ENCODE peak calls at places on chromosomes 4 and X, in four cellular contexts. N, R, J and A are unnamed samples.
A peak's percentile ranks its signal among the peaks of the same experiment; 100 is the strongest.

GRCh38 chrX:138745215-138745614 is 33.7 kb upstream of the FGF13 start:
- DNase-seq in J (peak; percentile 12), R (peak; percentile 8), N (peak; percentile 34), A (peak; percentile 56)

GRCh38 chr4:24742773-24743676 is 52.3 kb upstream of the SOD3 start:
- DNase-seq in J (no peak), R (no peak), N (no peak), A (no peak)

GRCh38 chr4:8908206-8908893 is 36.7 kb upstream of the HMX1 start:
- DNase-seq in N (no peak), J (no peak), R (no peak), A (no peak)

GRCh38 chr4:10098770-10099139 is 17.8 kb downstream of the WDR1 start:
- DNase-seq in R (no peak), N (no peak), J (no peak), A (no peak)

GRCh38 chr4:1745697-1746096 is 24.4 kb downstream of the TACC3 start:
- DNase-seq in R (no peak), J (no peak), N (no peak), A (no peak)

GRCh38 chr4:139873111-139873866 is 207.7 kb downstream of the MGST2 start:
- DNase-seq in J (no peak), R (no peak), N (no peak), A (no peak)

GRCh38 chr4:21034728-21035127 is 334.5 kb downstream of the PACRGL start:
- DNase-seq in N (no peak), R (no peak), J (no peak), A (no peak)

GRCh38 chrX:119983494-119983893 is 39.9 kb upstream of the NKAP start:
- DNase-seq in N (no peak), R (no peak), J (no peak), A (no peak)

GRCh38 chr4:153603258-153603657 is 80.8 kb upstream of the TLR2 start:
- DNase-seq in R (no peak), N (no peak), J (no peak), A (no peak)

GRCh38 chr4:180394307-180394706 is 1848.9 kb upstream of the TENM3 start:
- DNase-seq in R (no peak), J (no peak), N (no peak), A (no peak)

GRCh38 chr4:16505726-16506125 is 279.5 kb upstream of the TAPT1 start:
- DNase-seq in N (no peak), R (no peak), J (no peak), A (peak; percentile 23)

GRCh38 chr4:56410247-56410646 is 23.0 kb upstream of the AASDH start:
- DNase-seq in N (peak; percentile 17), R (no peak), J (peak; percentile 72), A (peak; percentile 59)

GRCh38 chrX:71577682-71578081 is 555 bp upstream of the GCNA start:
- DNase-seq in N (peak; percentile 20), J (no peak), R (no peak), A (no peak)

GRCh38 chr4:138639018-138639876 is 376.3 kb upstream of the NOCT start:
- DNase-seq in N (no peak), R (no peak), J (no peak), A (no peak)

GRCh38 chr4:184432127-184432922 is 42.0 kb downstream of the IRF2 start:
- DNase-seq in N (no peak), J (no peak), R (no peak), A (no peak)

GRCh38 chrX:13078739-13079444 is 34.5 kb upstream of the FAM9C start:
- DNase-seq in R (no peak), N (no peak), J (no peak), A (no peak)

GRCh38 chr4:76585897-76586360 is 150.9 kb downstream of the SHROOM3 start:
- DNase-seq in J (peak; percentile 7), N (peak; percentile 11), R (no peak), A (peak; percentile 65)

GRCh38 chr4:176185068-176185467 is 10.3 kb downstream of the SPATA4 start:
- DNase-seq in N (no peak), R (no peak), J (no peak), A (no peak)

GRCh38 chr4:150906987-150907633 is 108.0 kb downstream of the LRBA start:
- DNase-seq in J (no peak), N (peak; percentile 54), R (no peak), A (no peak)

GRCh38 chrX:150975655-150976390 is 7.3 kb upstream of the HMGB3 start:
- DNase-seq in N (no peak), J (no peak), R (no peak), A (no peak)

GRCh38 chrX:124476562-124476961 is 130.2 kb downstream of the SH2D1A start:
- DNase-seq in N (no peak), R (no peak), J (no peak), A (no peak)

GRCh38 chrX:131677655-131678628 is 134.1 kb downstream of the OR13H1 start:
- DNase-seq in R (no peak), N (peak; percentile 74), J (peak; percentile 18), A (peak; percentile 83)

GRCh38 chrX:5117816-5118215 is 1110.9 kb downstream of the NLGN4X start:
- DNase-seq in J (no peak), N (no peak), R (no peak), A (no peak)

GRCh38 chrX:120244395-120244734 is 6.2 kb upstream of the ZBTB33 start:
- DNase-seq in R (no peak), N (no peak), J (no peak), A (no peak)

GRCh38 chr4:84493092-84493850 is 5.8 kb downstream of the NKX6-1 start:
- DNase-seq in J (no peak), R (no peak), N (no peak), A (no peak)

GRCh38 chr4:76590847-76591281 is 155.8 kb downstream of the SHROOM3 start:
- DNase-seq in R (no peak), J (no peak), N (no peak), A (no peak)

GRCh38 chr4:176400816-176401461 is 81.2 kb downstream of the SPCS3 start:
- DNase-seq in N (no peak), J (no peak), R (no peak), A (no peak)

GRCh38 chr4:156974264-156974663 is 2.7 kb upstream of the PDGFC start:
- DNase-seq in N (no peak), R (no peak), J (no peak), A (no peak)

GRCh38 chrX:24607616-24608015 is 39.5 kb downstream of the PCYT1B start:
- DNase-seq in J (peak; percentile 53), N (no peak), R (no peak), A (no peak)

GRCh38 chrX:24982306-24982965 is 33.3 kb downstream of the ARX start:
- DNase-seq in N (no peak), R (no peak), J (no peak), A (no peak)

GRCh38 chr4:11700751-11701226 is 272.1 kb upstream of the HS3ST1 start:
- DNase-seq in R (no peak), N (no peak), J (no peak), A (no peak)

GRCh38 chr4:47882228-47882627 is 32.2 kb downstream of the NFXL1 start:
- DNase-seq in N (no peak), R (no peak), J (peak; percentile 30), A (no peak)
- TF ChIP-seq FOXK2 in N (no peak), R (no peak), J (no peak), A (no peak)

GRCh38 chrX:153875391-153876111 is 10.4 kb downstream of the L1CAM start:
- DNase-seq in J (no peak), R (no peak), N (peak; percentile 83), A (peak; percentile 86)
- TF ChIP-seq TARDBP in J (peak; percentile 68), R (no peak), N (peak; percentile 70), A (no peak)

GRCh38 chrX:148228521-148228920 is 247.4 kb downstream of the FMR1NB start:
- DNase-seq in R (no peak), J (no peak), N (no peak), A (no peak)
- TF ChIP-seq FOXK2 in R (no peak), J (no peak), N (no peak), A (no peak)

DNA sequence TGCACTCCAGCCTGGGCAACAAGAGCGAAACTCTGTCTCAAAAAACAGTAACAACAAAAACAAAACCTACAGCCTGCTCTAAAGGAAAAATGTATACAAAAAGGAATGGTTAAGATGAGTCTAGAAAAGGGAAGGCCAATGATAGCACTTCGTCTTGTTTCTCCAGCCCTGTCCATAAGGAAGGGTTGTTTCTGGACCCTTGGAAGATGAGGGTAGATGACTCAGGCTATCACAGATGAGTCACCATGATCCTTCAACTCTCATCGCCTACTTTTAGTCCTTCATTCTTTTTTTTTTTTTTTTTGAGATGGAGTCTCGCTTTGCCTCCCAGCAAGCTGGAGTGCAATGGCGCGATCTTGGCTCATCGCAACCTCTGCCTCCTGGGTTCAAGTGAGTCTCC is 8.8 kb downstream of the PLA2G12A start:
- DNase-seq in J (no peak), N (peak; percentile 78), R (no peak), A (no peak)
- TF ChIP-seq TARDBP in J (no peak), N (no peak), R (no peak), A (no peak)

DNA sequence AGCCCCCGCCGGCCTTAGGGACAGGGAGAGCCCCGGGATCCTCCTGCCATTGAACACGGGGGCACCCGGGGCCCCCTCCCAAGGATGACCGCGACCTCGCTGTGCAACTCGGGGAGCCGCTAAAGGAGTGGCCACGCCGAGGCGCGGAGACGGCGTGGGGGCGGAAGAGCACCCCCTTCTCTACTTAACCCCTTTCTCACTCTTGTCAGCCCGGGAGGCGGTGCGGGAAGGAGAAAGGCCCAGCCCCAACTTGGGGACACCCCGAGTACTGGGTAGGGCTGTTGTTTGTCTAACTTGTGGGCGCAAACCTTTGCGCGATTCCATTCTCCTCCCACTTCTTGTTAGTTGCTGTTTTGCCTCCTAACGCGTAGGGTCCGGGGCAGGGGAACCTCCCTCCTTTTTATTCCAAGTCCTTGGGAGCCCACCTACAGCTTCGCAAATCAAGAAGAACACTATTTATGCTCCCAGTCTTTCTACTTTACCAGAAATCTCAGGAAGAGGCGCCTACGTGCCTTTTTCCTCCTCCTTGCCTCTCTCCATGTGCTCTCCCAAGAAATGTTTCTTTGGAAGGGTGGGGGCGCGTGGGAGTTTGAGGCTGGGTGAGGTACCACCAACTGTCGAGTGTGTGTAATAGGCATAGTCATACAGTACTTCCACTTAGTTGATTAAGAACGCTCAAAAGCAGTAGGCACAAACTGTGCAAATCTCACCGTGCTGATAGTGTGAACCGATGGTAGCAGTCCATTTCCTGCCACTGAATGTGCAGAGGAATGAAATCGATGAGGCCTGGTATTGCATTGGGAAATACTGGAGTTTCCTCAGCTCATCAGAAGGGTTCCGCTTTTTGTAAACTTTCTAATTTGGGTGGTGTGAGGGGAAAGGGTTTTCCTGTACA is 810 bp downstream of the DIAPH2 start:
- DNase-seq in R (no peak), N (no peak), J (peak; percentile 7), A (peak; percentile 23)
- TF ChIP-seq FOXK2 in R (no peak), N (no peak), J (no peak), A (no peak)

DNA sequence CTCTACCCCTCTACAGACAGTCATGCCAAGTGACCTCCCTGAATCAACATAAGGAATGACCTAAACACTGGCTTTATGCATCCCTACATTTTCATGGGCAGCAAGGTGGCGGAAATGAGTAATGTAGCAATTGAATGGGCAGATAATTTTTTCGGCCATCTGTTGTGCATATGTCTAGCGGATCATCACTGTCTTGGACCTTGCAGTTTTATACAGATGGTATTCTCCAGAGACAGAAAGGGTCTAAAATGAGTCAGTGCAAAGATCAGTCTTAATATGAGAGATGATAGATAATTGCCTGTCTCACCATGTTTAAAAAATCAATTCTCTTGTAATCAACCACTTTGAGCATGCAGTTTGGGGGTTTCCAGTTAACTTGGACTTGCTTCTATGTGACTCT is 177.3 kb upstream of the DKK2 start:
- DNase-seq in N (no peak), R (no peak), J (no peak), A (no peak)
- TF ChIP-seq TARDBP in N (no peak), R (no peak), J (no peak), A (no peak)

GRCh38 chr4:97530676-97531075 is 612.6 kb downstream of the STPG2 start:
- DNase-seq in N (no peak), J (no peak), R (no peak), A (no peak)

GRCh38 chr4:97525236-97525635 is 618.0 kb downstream of the STPG2 start:
- DNase-seq in R (no peak), J (no peak), N (no peak), A (no peak)
- TF ChIP-seq FOXK2 in R (no peak), J (no peak), N (no peak), A (no peak)